ENCODE peak calls at places on chromosomes 4 and X, in six cellular contexts. J is astrocyte, U is lower lobe of right lung, X is fibroblast of lung, I is pancreas, W is lower leg skin. H is an unnamed sample.

GRCh38 chrX:150869450-150869849 is 29.0 kb downstream of the CD99L2 start:
- DNase-seq in U (peak), W (no peak), J (no peak), X (no peak), I (no peak), H (no peak)

GRCh38 chr4:106690487-106690886 is 321.9 kb upstream of the GIMD1 start:
- DNase-seq in J (peak), U (no peak), W (no peak), I (no peak), X (peak), H (peak)

GRCh38 chr4:150569384-150569987 is 12.5 kb upstream of the MAB21L2 start:
- DNase-seq in I (no peak), X (peak), W (no peak), U (no peak), J (peak), H (peak)

GRCh38 chr4:44629280-44629866 is 22.1 kb downstream of the YIPF7 start:
- DNase-seq in U (no peak), X (peak), W (no peak), I (peak), J (peak), H (peak)

GRCh38 chrX:113512700-113513395 is 672.2 kb upstream of the AMOT start:
- DNase-seq in J (peak), W (no peak), U (no peak), X (peak), I (no peak), H (peak)

GRCh38 chrX:30795981-30796958 is 92.8 kb downstream of the TAB3 start:
- DNase-seq in J (no peak), I (no peak), U (no peak), X (no peak), W (no peak), H (no peak)

GRCh38 chr4:180058731-180059215 is 2184.4 kb upstream of the TENM3 start:
- DNase-seq in U (peak), J (peak), W (no peak), I (peak), X (peak), H (peak)

GRCh38 chr4:160038560-160038959 is 935.7 kb downstream of the RAPGEF2 start:
- DNase-seq in U (no peak), I (no peak), W (no peak), X (no peak), J (peak), H (no peak)

GRCh38 chr4:153207561-153207960 is 3.3 kb downstream of the TRIM2 start:
- DNase-seq in W (no peak), X (peak), U (no peak), J (no peak), I (peak), H (peak)

GRCh38 chrX:51281758-51282318 is 50.8 kb upstream of the NUDT10 start:
- DNase-seq in W (no peak), J (no peak), U (no peak), I (no peak), X (no peak), H (no peak)

GRCh38 chrX:86039625-86040568 is 7.5 kb downstream of the CHM start:
- DNase-seq in W (no peak), I (no peak), X (no peak), J (no peak), U (no peak), H (no peak)

GRCh38 chr4:78386679-78387078 is 164.9 kb upstream of the ANXA3 start:
- DNase-seq in W (no peak), X (no peak), U (no peak), J (no peak), I (no peak), H (no peak)

GRCh38 chrX:73932522-73932921 is 369.5 kb downstream of the CHIC1 start:
- DNase-seq in W (no peak), X (no peak), J (no peak), I (no peak), U (no peak), H (no peak)

GRCh38 chrX:7689791-7690412 is 153.1 kb upstream of the VCX start:
- DNase-seq in J (no peak), I (no peak), W (no peak), U (no peak), X (no peak), H (no peak)

GRCh38 chr4:124212835-124213640 is 499.5 kb downstream of the ANKRD50 start:
- DNase-seq in I (peak), J (no peak), X (peak), U (no peak), W (peak), H (peak)

GRCh38 chrX:110741213-110741796 is 54.3 kb downstream of the CHRDL1 start:
- DNase-seq in W (no peak), J (peak), I (no peak), X (peak), U (no peak), H (peak)

GRCh38 chr4:3250956-3251690 is 2.2 kb downstream of the MSANTD1 start:
- DNase-seq in U (peak), J (no peak), X (no peak), W (no peak), I (peak), H (no peak)

GRCh38 chrX:53093177-53093655 is 726 bp upstream of the KANTR start:
- DNase-seq in X (peak), U (peak), W (peak), J (peak), I (peak), H (peak)

GRCh38 chr4:155494037-155494718 is 117.4 kb upstream of the MAP9 start:
- DNase-seq in W (no peak), J (no peak), X (no peak), I (no peak), U (no peak), H (no peak)

GRCh38 chr4:56102581-56102980 is 153.8 kb downstream of the CEP135 start:
- DNase-seq in I (no peak), U (no peak), W (no peak), X (no peak), J (no peak), H (no peak)

GRCh38 chrX:103404225-103405008 is 28.1 kb downstream of the BEX3 start:
- DNase-seq in X (peak), U (peak), I (peak), J (peak), W (peak), H (peak)
- H3K4me3 ChIP-seq in X (peak), U (peak), I (peak), J (peak), W (no peak), H (peak)

DNA sequence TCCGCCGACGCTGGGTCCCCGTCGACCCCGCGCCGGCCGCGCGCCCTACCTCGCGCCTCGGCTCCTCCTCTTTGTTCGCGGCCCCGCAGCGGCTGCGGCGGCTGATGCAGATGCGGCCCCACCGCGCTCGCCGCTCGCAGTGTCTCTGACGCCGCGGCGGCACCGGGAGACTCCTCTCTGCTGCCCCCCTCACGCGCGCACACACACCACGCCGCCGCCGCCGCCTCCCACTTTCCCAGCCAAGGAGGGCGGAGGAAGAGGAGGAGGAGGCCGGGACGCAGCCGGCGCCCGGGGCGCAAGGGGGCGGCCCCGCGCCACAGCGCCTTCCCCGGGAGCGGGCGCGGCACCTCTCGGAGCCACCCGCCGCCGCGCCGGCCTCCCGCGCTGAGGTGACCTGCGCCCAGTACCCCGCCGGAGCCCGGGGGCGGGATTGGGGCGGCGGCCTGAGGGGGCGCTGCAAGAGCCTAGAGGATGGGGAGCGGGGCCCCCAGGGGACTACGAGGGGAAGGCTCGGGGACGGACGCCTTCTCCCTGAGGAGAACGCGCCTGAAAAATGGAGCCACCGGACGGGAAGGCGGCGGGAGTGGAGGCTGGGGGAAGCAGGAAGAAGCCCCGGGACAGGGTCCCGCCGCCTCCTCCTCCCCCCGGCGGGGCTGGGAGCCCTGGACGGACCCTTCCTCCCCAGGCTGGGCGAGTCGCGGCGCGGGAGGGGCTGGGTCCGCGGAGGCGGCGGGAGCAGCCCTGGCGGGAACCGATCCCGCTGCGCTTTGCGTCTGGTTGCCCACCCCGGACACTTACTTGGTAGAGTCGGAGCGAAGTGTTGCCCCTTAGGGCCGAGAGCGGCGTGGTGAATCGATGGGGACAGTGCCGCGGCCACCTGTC is at the start of gene SH3RF1:
- DNase-seq in X (peak), I (peak), W (peak), J (peak), U (peak), H (peak)
- TF ChIP-seq CTCF in X (no peak), I (peak), W (no peak), J (peak), U (peak), H (peak)

DNA sequence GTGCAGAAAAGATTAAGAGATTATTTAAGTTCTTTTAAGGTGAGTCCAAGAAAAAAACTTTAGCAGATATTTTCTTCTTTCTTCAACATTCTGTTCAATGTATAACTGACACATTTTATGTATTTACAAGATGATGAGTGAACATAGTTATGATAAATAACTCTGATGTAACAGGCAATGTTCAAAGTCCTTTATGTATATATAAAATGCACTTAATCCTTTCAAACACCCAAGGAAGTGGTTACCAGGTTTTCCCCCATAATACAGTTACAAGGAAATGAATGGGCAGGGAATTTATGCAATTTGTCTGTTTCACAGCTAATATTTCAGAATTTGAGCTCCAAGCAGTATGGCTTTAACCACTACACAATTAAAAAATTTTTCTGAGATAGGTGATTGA is 8.2 kb downstream of the CXCL3 start:
- DNase-seq in X (no peak), I (no peak), U (no peak), J (no peak), W (no peak), H (no peak)
- H3K4me3 ChIP-seq in X (no peak), I (no peak), U (no peak), J (no peak), W (no peak), H (no peak)

DNA sequence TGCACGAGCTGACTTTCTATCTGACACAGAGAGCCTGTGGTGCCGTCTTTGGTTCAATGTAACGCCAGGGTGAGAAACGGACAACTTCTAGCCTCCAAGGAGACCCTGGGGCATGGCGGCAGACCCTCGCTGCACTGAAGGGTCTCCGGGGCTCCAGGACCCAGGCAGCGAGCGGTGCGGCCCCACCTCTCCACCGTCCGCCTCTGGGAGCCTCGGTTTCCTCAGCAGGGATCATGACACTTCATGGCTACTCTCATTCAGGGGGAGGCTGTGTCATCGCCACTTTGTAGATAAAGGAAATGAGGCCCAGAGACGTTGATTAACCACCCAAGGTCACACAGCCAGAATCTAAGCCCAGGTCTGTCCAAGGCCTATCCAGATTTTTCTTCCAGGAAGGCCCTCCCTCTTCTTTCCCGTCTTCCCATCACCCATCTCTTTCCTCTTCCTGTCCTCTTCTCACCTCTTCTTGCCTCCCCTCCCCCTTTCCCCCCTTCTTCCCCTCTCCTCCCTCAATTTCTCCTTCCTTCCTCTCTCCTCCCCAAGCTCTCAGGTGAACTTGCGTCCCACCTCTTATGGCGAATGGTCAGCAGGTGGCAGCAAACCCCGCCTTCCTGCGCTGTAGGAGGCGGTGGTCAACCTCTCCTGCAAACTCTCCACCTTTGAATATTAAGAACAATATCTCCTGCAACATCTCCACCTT is 69.3 kb upstream of the HMX1 start:
- DNase-seq in I (peak), U (no peak), W (no peak), J (no peak), X (no peak), H (no peak)
- TF ChIP-seq CTCF in I (peak), U (no peak), W (no peak), J (no peak), X (no peak), H (no peak)

GRCh38 chr4:186844059-186844681 is 120.5 kb upstream of the FAT1 start:
- DNase-seq in U (no peak), J (peak), I (peak), W (no peak), X (peak), H (peak)
- H3K4me3 ChIP-seq in U (peak), J (peak), I (peak), W (no peak), X (peak), H (peak)

GRCh38 chrX:103538728-103539127 is 19.4 kb upstream of the RAB40A start:
- DNase-seq in W (no peak), X (peak), I (no peak), J (no peak), U (no peak), H (peak)
- TF ChIP-seq CTCF in W (no peak), X (no peak), I (no peak), J (no peak), U (no peak), H (no peak)

GRCh38 chr4:1637580-1638271 is 46.4 kb downstream of the FAM53A start:
- DNase-seq in W (no peak), I (no peak), J (no peak), U (no peak), X (no peak), H (no peak)
- H3K4me3 ChIP-seq in W (no peak), I (no peak), J (no peak), U (no peak), X (no peak), H (no peak)

DNA sequence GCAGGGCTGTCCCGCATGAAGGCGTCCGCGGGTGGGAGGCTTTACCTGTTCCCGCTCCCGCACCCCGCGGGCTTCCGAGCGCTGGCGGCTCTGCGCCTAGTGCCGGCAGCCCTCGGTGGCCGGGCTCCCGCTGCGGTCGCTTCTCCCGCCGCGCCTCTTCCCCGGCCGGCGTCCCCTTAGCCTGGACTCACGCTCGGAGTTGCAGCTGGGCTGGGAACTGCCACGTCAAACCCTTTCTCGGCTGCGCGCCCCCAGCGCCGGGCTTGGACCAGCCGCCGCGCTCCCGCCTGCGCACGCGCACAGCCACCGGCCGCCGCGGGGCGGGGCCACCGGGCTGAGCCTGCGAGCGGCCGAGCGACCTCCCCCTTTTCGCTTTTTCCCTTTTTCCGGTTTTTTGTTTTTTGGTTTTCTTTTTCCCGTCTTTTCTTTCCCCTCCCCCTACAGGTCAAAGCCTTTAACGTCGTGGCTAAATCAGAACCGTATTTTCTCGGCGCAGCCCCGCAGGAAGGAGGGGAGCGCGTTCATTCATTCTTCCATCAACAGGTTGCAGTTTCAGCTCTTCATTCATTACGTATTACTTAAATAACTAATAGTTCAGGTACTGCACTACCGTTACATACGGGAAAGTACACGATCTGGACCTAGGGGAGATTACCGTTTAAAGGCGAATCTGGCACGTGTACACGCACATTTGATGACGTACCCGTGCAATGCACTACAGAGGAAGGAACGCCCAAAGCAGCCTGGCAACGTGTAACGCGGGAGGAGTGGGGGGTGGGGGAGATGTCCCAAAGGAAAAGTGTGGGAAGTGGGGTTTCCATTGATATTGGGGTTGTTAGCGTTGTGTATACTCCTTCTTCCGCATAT is at the start of gene SEC24D:
- DNase-seq in I (peak), W (peak), U (peak), J (peak), X (peak), H (peak)
- TF ChIP-seq CTCF in I (no peak), W (no peak), U (peak), J (no peak), X (no peak), H (no peak)

GRCh38 chr4:4427886-4428285 is 41.0 kb downstream of the NSG1 start:
- DNase-seq in U (no peak), J (no peak), I (no peak), X (no peak), W (no peak), H (no peak)
- H3K4me3 ChIP-seq in U (no peak), J (no peak), I (no peak), X (no peak), W (no peak), H (no peak)